ENCODE peak calls at places on chromosomes 16 and 17, in four cellular contexts. One of them, this sample, is unnamed.

GRCh38 chr17:41654134-41654907 is 29.9 kb upstream of the KRT17 start:
- DNase-seq in type B pancreatic cell: peak; percentile 83
- DNase-seq in mesothelial cell of epicardium: peak; percentile 61
- DNase-seq in activated effector memory CD4-positive, alpha-beta T cell treated with Interleukin-2 at 50 U/mL for 16 hours: no peak
- DNase-seq in this sample: no peak

GRCh38 chr17:79220715-79221291 is 146.2 kb downstream of the ENGASE start:
- DNase-seq in type B pancreatic cell: no peak
- DNase-seq in mesothelial cell of epicardium: no peak
- DNase-seq in activated effector memory CD4-positive, alpha-beta T cell treated with Interleukin-2 at 50 U/mL for 16 hours: no peak
- DNase-seq in this sample: no peak

GRCh38 chr16:4351880-4352279 is 759 bp upstream of the PAM16 start:
- DNase-seq in type B pancreatic cell: no peak
- DNase-seq in mesothelial cell of epicardium: no peak
- DNase-seq in activated effector memory CD4-positive, alpha-beta T cell treated with Interleukin-2 at 50 U/mL for 16 hours: no peak
- DNase-seq in this sample: no peak

GRCh38 chr16:4317471-4318170 is 1.8 kb downstream of the GLIS2 start:
- DNase-seq in type B pancreatic cell: no peak
- DNase-seq in mesothelial cell of epicardium: no peak
- DNase-seq in activated effector memory CD4-positive, alpha-beta T cell treated with Interleukin-2 at 50 U/mL for 16 hours: no peak
- DNase-seq in this sample: no peak

GRCh38 chr17:4599505-4600281 is 15.4 kb downstream of the SMTNL2 start:
- DNase-seq in type B pancreatic cell: no peak
- DNase-seq in mesothelial cell of epicardium: peak; percentile 83
- DNase-seq in activated effector memory CD4-positive, alpha-beta T cell treated with Interleukin-2 at 50 U/mL for 16 hours: no peak
- DNase-seq in this sample: no peak

GRCh38 chr16:66007717-66008116 is 358.8 kb upstream of the CDH5 start:
- DNase-seq in type B pancreatic cell: no peak
- DNase-seq in mesothelial cell of epicardium: no peak
- DNase-seq in activated effector memory CD4-positive, alpha-beta T cell treated with Interleukin-2 at 50 U/mL for 16 hours: no peak
- DNase-seq in this sample: peak; percentile 73

GRCh38 chr16:11058820-11059219 is 114.5 kb downstream of the CLEC16A start:
- DNase-seq in type B pancreatic cell: no peak
- DNase-seq in mesothelial cell of epicardium: no peak
- DNase-seq in activated effector memory CD4-positive, alpha-beta T cell treated with Interleukin-2 at 50 U/mL for 16 hours: no peak
- DNase-seq in this sample: no peak

GRCh38 chr16:27226976-27227705 is 23.8 kb downstream of the KDM8 start:
- DNase-seq in type B pancreatic cell: no peak
- DNase-seq in mesothelial cell of epicardium: no peak
- DNase-seq in activated effector memory CD4-positive, alpha-beta T cell treated with Interleukin-2 at 50 U/mL for 16 hours: no peak
- DNase-seq in this sample: no peak

GRCh38 chr17:2723997-2724782 is 12.6 kb upstream of the CLUH start:
- DNase-seq in type B pancreatic cell: no peak
- DNase-seq in mesothelial cell of epicardium: no peak
- DNase-seq in activated effector memory CD4-positive, alpha-beta T cell treated with Interleukin-2 at 50 U/mL for 16 hours: no peak
- DNase-seq in this sample: peak; percentile 35

GRCh38 chr16:29717113-29717512 is 28.7 kb downstream of the C16orf54 start:
- DNase-seq in type B pancreatic cell: no peak
- DNase-seq in mesothelial cell of epicardium: no peak
- DNase-seq in activated effector memory CD4-positive, alpha-beta T cell treated with Interleukin-2 at 50 U/mL for 16 hours: no peak
- DNase-seq in this sample: no peak

GRCh38 chr16:53094013-53094630 is 39.3 kb downstream of the CHD9 start:
- DNase-seq in type B pancreatic cell: no peak
- DNase-seq in mesothelial cell of epicardium: no peak
- DNase-seq in activated effector memory CD4-positive, alpha-beta T cell treated with Interleukin-2 at 50 U/mL for 16 hours: peak; percentile 8
- DNase-seq in this sample: no peak

GRCh38 chr16:4801051-4801961 is 1.1 kb downstream of the ROGDI start:
- DNase-seq in type B pancreatic cell: no peak
- DNase-seq in mesothelial cell of epicardium: no peak
- DNase-seq in activated effector memory CD4-positive, alpha-beta T cell treated with Interleukin-2 at 50 U/mL for 16 hours: no peak
- DNase-seq in this sample: no peak

GRCh38 chr16:17364319-17365210 is 106.2 kb downstream of the XYLT1 start:
- DNase-seq in type B pancreatic cell: no peak
- DNase-seq in mesothelial cell of epicardium: no peak
- DNase-seq in activated effector memory CD4-positive, alpha-beta T cell treated with Interleukin-2 at 50 U/mL for 16 hours: peak; percentile 37
- DNase-seq in this sample: peak; percentile 56

GRCh38 chr16:54748611-54749190 is 182.0 kb upstream of the IRX5 start:
- DNase-seq in type B pancreatic cell: no peak
- DNase-seq in mesothelial cell of epicardium: no peak
- DNase-seq in activated effector memory CD4-positive, alpha-beta T cell treated with Interleukin-2 at 50 U/mL for 16 hours: no peak
- DNase-seq in this sample: no peak

GRCh38 chr17:9371019-9371418 is 204.6 kb downstream of the STX8 start:
- DNase-seq in type B pancreatic cell: no peak
- DNase-seq in mesothelial cell of epicardium: no peak
- DNase-seq in activated effector memory CD4-positive, alpha-beta T cell treated with Interleukin-2 at 50 U/mL for 16 hours: no peak
- DNase-seq in this sample: peak; percentile 74

GRCh38 chr17:68539536-68540469 is 27.6 kb downstream of the PRKAR1A start:
- DNase-seq in type B pancreatic cell: no peak
- DNase-seq in mesothelial cell of epicardium: no peak
- DNase-seq in activated effector memory CD4-positive, alpha-beta T cell treated with Interleukin-2 at 50 U/mL for 16 hours: no peak
- DNase-seq in this sample: peak; percentile 36

GRCh38 chr16:72203401-72203800 is 31.4 kb upstream of the PMFBP1 start:
- DNase-seq in type B pancreatic cell: no peak
- DNase-seq in mesothelial cell of epicardium: no peak
- DNase-seq in activated effector memory CD4-positive, alpha-beta T cell treated with Interleukin-2 at 50 U/mL for 16 hours: no peak
- DNase-seq in this sample: peak; percentile 36

GRCh38 chr16:72905581-72905980 is 142.3 kb downstream of the ZFHX3 start:
- DNase-seq in type B pancreatic cell: no peak
- DNase-seq in mesothelial cell of epicardium: no peak
- DNase-seq in activated effector memory CD4-positive, alpha-beta T cell treated with Interleukin-2 at 50 U/mL for 16 hours: no peak
- DNase-seq in this sample: no peak

GRCh38 chr16:13839577-13839976 is 80.4 kb upstream of the ERCC4 start:
- DNase-seq in type B pancreatic cell: no peak
- DNase-seq in mesothelial cell of epicardium: no peak
- DNase-seq in activated effector memory CD4-positive, alpha-beta T cell treated with Interleukin-2 at 50 U/mL for 16 hours: no peak
- DNase-seq in this sample: no peak

GRCh38 chr16:4015275-4015990 is 100.8 kb downstream of the ADCY9 start:
- DNase-seq in type B pancreatic cell: no peak
- DNase-seq in mesothelial cell of epicardium: no peak
- DNase-seq in activated effector memory CD4-positive, alpha-beta T cell treated with Interleukin-2 at 50 U/mL for 16 hours: no peak
- DNase-seq in this sample: peak; percentile 1

GRCh38 chr17:73139296-73139695 is 25.5 kb upstream of the SSTR2 start:
- DNase-seq in type B pancreatic cell: no peak
- DNase-seq in mesothelial cell of epicardium: no peak
- DNase-seq in activated effector memory CD4-positive, alpha-beta T cell treated with Interleukin-2 at 50 U/mL for 16 hours: no peak
- DNase-seq in this sample: no peak

GRCh38 chr17:31048780-31049179 is 46.0 kb upstream of the NF1 start:
- DNase-seq in type B pancreatic cell: no peak
- DNase-seq in mesothelial cell of epicardium: no peak
- DNase-seq in activated effector memory CD4-positive, alpha-beta T cell treated with Interleukin-2 at 50 U/mL for 16 hours: no peak
- DNase-seq in this sample: no peak

GRCh38 chr16:7313170-7313569 is 19.5 kb upstream of the RBFOX1 start:
- DNase-seq in type B pancreatic cell: no peak
- DNase-seq in mesothelial cell of epicardium: no peak
- DNase-seq in activated effector memory CD4-positive, alpha-beta T cell treated with Interleukin-2 at 50 U/mL for 16 hours: no peak
- DNase-seq in this sample: no peak

GRCh38 chr16:1428511-1428910 is 2.4 kb upstream of the PERCC1 start:
- DNase-seq in type B pancreatic cell: no peak
- DNase-seq in mesothelial cell of epicardium: no peak
- DNase-seq in activated effector memory CD4-positive, alpha-beta T cell treated with Interleukin-2 at 50 U/mL for 16 hours: no peak
- DNase-seq in this sample: peak; percentile 79

GRCh38 chr16:15034266-15035162 is 21.4 kb downstream of the NTAN1 start:
- DNase-seq in type B pancreatic cell: no peak
- DNase-seq in mesothelial cell of epicardium: no peak
- DNase-seq in activated effector memory CD4-positive, alpha-beta T cell treated with Interleukin-2 at 50 U/mL for 16 hours: no peak
- DNase-seq in this sample: peak; percentile 76

GRCh38 chr16:21101631-21102420 is 48.8 kb downstream of the DNAH3 start:
- DNase-seq in type B pancreatic cell: no peak
- DNase-seq in mesothelial cell of epicardium: no peak
- DNase-seq in activated effector memory CD4-positive, alpha-beta T cell treated with Interleukin-2 at 50 U/mL for 16 hours: no peak
- DNase-seq in this sample: peak; percentile 41

GRCh38 chr16:90019543-90020259 is 445 bp upstream of the DBNDD1 start:
- DNase-seq in type B pancreatic cell: no peak
- DNase-seq in mesothelial cell of epicardium: peak; percentile 70
- DNase-seq in activated effector memory CD4-positive, alpha-beta T cell treated with Interleukin-2 at 50 U/mL for 16 hours: peak; percentile 30
- DNase-seq in this sample: peak; percentile 40

This sample was measured in AG20443.